ENCODE peak calls at places on chromosomes 2 and 18, in ten cellular contexts. W, X, N, D, L, B, Y, G, Q and F are unnamed samples.

GRCh38 chr2:10395893-10396292 is 52.2 kb downstream of the ODC1 start:
- DNase-seq in Y (no peak), G (no peak), W (no peak), N (no peak), Q (no peak), L (no peak), B (no peak), D (no peak), X (no peak), F (no peak)

GRCh38 chr2:120861191-120861575 is 125.5 kb downstream of the GLI2 start:
- DNase-seq in B (no peak), N (peak; percentile 35), L (no peak), Y (peak; percentile 44), W (no peak), Q (no peak), X (no peak), G (no peak), D (no peak), F (no peak)

GRCh38 chr2:171837736-171838135 is 56.3 kb downstream of the SLC25A12 start:
- DNase-seq in N (no peak), L (no peak), X (no peak), Q (peak; percentile 9), W (no peak), D (no peak), G (no peak), B (peak; percentile 12), Y (peak; percentile 24), F (no peak)

GRCh38 chr18:55115606-55116005 is 156.3 kb upstream of the CCDC68 start:
- DNase-seq in N (no peak), L (no peak), W (no peak), X (no peak), G (no peak), B (no peak), Q (peak; percentile 32), D (no peak), Y (peak; percentile 32), F (peak; percentile 31)

GRCh38 chr18:32777049-32777448 is 4.2 kb upstream of the KLHL14 start:
- DNase-seq in D (no peak), L (no peak), B (no peak), G (no peak), X (no peak), W (no peak), N (no peak), Y (no peak), Q (no peak), F (peak; percentile 58)

GRCh38 chr2:64692401-64692800 is 38.7 kb upstream of the SERTAD2 start:
- DNase-seq in W (no peak), N (no peak), Y (peak; percentile 86), B (no peak), L (no peak), D (no peak), X (no peak), G (no peak), Q (no peak), F (no peak)

GRCh38 chr2:54577035-54577434 is 120.9 kb downstream of the SPTBN1 start:
- DNase-seq in X (no peak), N (no peak), L (no peak), D (no peak), B (no peak), Q (no peak), W (no peak), G (no peak), Y (no peak), F (peak; percentile 65)

GRCh38 chr2:182682210-182682609 is 33.8 kb upstream of the DNAJC10 start:
- DNase-seq in N (no peak), X (no peak), D (no peak), Y (no peak), G (no peak), B (no peak), Q (no peak), W (no peak), L (no peak), F (no peak)

GRCh38 chr2:138244400-138245001 is 257.1 kb upstream of the SPOPL start:
- DNase-seq in N (no peak), L (no peak), B (no peak), Q (peak; percentile 54), X (no peak), Y (peak; percentile 7), D (peak; percentile 20), W (no peak), G (no peak), F (peak; percentile 30)

GRCh38 chr18:29378739-29379138 is 1201.8 kb upstream of the CDH2 start:
- DNase-seq in G (no peak), N (no peak), X (no peak), Y (no peak), D (no peak), W (no peak), Q (no peak), B (no peak), L (no peak), F (no peak)

GRCh38 chr2:220277445-220277960 is 650.1 kb downstream of the SLC4A3 start:
- DNase-seq in Q (peak; percentile 79), D (peak; percentile 75), Y (peak; percentile 89), B (peak; percentile 66), G (no peak), X (no peak), L (no peak), N (no peak), W (no peak), F (peak; percentile 94)

GRCh38 chr2:53558867-53559266 is 208.7 kb upstream of the CHAC2 start:
- DNase-seq in B (no peak), N (no peak), Q (no peak), D (no peak), X (no peak), W (no peak), G (no peak), L (no peak), Y (no peak), F (no peak)

GRCh38 chr2:104140361-104140760 is 713.6 kb upstream of the POU3F3 start:
- DNase-seq in L (no peak), D (no peak), G (no peak), Q (no peak), X (no peak), W (no peak), Y (no peak), B (no peak), N (no peak), F (no peak)

GRCh38 chr2:101809656-101810055 is 112.1 kb downstream of the MAP4K4 start:
- DNase-seq in Q (no peak), D (peak; percentile 46), B (no peak), G (no peak), X (no peak), Y (peak; percentile 77), L (no peak), W (no peak), N (no peak), F (no peak)

GRCh38 chr2:159164457-159164894 is 122.0 kb downstream of the WDSUB1 start:
- DNase-seq in W (no peak), G (no peak), X (no peak), D (no peak), Y (no peak), N (no peak), B (no peak), Q (no peak), L (no peak), F (no peak)